ENCODE peak calls at places on chromosomes 4 and X, in nine cellular contexts. F is aorta; Q is CD8-positive, alpha-beta memory T cell; J is hepatocyte; P is body of pancreas; Y is heart right ventricle; N is HFF-Myc; L is upper lobe of right lung; V is A549. M is an unnamed sample.

GRCh38 chr4:88148560-88148959 is 9.9 kb downstream of the ABCG2 start:
- DNase-seq in F (no peak), Q (no peak), J (no peak), P (no peak), Y (no peak), N (no peak), L (no peak), V (no peak), M (no peak)

GRCh38 chr4:123616970-123617392 is 220.4 kb downstream of the SPRY1 start:
- DNase-seq in F (no peak), Q (peak), J (peak), P (peak), Y (peak), N (no peak), L (no peak), V (no peak), M (no peak)

GRCh38 chrX:130649738-130650137 is 248.0 kb downstream of the RBMX2 start:
- DNase-seq in F (no peak), Q (no peak), J (no peak), P (no peak), Y (no peak), N (no peak), L (no peak), V (no peak), M (no peak)

GRCh38 chrX:119398974-119399771 is at the start of gene SLC25A43:
- DNase-seq in F (peak), Q (peak), J (peak), P (peak), Y (peak), N (no peak), L (peak), V (peak), M (no peak)

GRCh38 chr4:112759313-112759712 is 122.4 kb downstream of the LARP7 start:
- DNase-seq in F (no peak), Q (no peak), J (no peak), P (no peak), Y (no peak), N (no peak), L (no peak), V (no peak), M (no peak)

GRCh38 chr4:169120624-169121023 is 110.6 kb upstream of the CBR4 start:
- DNase-seq in F (no peak), Q (no peak), J (no peak), P (no peak), Y (no peak), N (no peak), L (no peak), V (no peak), M (no peak)

GRCh38 chr4:158783775-158784174 is 14.9 kb downstream of the FNIP2 start:
- DNase-seq in F (no peak), Q (no peak), J (no peak), P (no peak), Y (no peak), N (no peak), L (no peak), V (no peak), M (no peak)

GRCh38 chrX:107684956-107685385 is 56.7 kb downstream of the PRPS1 start:
- DNase-seq in F (no peak), Q (no peak), J (peak), P (peak), Y (peak), N (peak), L (peak), V (peak), M (peak)

GRCh38 chr4:189278559-189279165 is 662.0 kb upstream of the FRG1 start:
- DNase-seq in F (no peak), Q (no peak), J (no peak), P (no peak), Y (no peak), N (no peak), L (no peak), V (no peak), M (no peak)

GRCh38 chr4:78661923-78662521 is 110.5 kb downstream of the ANXA3 start:
- DNase-seq in F (no peak), Q (no peak), J (peak), P (no peak), Y (no peak), N (no peak), L (no peak), V (peak), M (no peak)

GRCh38 chr4:11843927-11844326 is 415.2 kb upstream of the HS3ST1 start:
- DNase-seq in F (no peak), Q (no peak), J (no peak), P (no peak), Y (no peak), N (no peak), L (no peak), V (no peak), M (no peak)

GRCh38 chrX:124211312-124211942 is 121.0 kb upstream of the TEX13D start:
- DNase-seq in F (no peak), Q (peak), J (peak), P (no peak), Y (no peak), N (no peak), L (no peak), V (peak), M (no peak)

DNA sequence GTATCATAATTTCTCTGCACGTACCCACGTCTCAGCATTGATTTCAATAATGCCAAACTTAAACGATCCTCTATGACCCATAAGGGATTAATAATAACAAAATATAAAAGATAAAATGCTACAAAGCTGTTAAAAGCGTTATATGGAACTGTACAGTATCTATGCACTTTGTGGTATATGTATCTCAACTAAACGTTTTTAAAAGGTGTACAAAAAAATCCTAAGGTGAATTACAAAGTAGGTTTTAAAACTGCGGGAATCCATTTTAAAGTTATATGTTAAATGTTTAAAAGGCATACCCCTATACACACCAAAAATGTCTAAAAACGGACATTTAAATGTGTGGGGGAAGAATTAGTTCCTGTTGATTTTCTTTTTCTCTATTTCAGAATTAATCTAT is 860 bp downstream of the ZNF182 start:
- DNase-seq in F (no peak), Q (no peak), J (no peak), P (no peak), Y (no peak), N (no peak), L (no peak), V (no peak), M (no peak)
- H3K4me3 ChIP-seq in F (no peak), Q (peak), J (peak), P (no peak), Y (peak), N (peak), L (peak), V (peak), M (peak)

GRCh38 chr4:80255374-80256095 is 10.9 kb upstream of the FGF5 start:
- DNase-seq in F (no peak), Q (no peak), J (no peak), P (no peak), Y (no peak), N (no peak), L (no peak), V (no peak), M (no peak)

GRCh38 chr4:80253510-80253909 is 13.0 kb upstream of the FGF5 start:
- DNase-seq in F (no peak), Q (no peak), J (no peak), P (no peak), Y (no peak), N (no peak), L (no peak), V (no peak), M (no peak)

GRCh38 chr4:80254114-80254513 is 12.3 kb upstream of the FGF5 start:
- DNase-seq in F (no peak), Q (no peak), J (no peak), P (no peak), Y (no peak), N (no peak), L (no peak), V (no peak), M (no peak)

GRCh38 chr4:80252953-80253352 is 13.5 kb upstream of the FGF5 start:
- DNase-seq in F (no peak), Q (no peak), J (no peak), P (no peak), Y (no peak), N (no peak), L (no peak), V (no peak), M (no peak)

DNA sequence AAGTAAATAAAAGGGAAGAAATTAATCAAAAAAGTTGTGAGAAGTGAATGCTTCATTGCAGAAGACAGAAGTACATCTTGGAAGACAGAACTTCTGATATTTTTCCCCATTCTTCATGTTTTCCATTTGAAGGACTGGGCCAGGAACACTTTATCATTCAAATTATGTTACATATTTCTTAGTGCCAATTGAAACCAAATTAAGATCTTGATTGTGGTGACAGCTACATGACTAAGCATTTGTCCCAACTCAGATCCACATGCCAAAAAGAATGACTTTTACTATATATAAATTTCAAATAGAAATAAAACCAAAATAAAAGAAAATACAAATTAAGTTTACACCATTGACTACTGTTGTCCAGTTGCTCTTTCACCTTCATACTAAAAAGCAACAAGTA is 14.0 kb upstream of the FGF5 start:
- DNase-seq in F (no peak), Q (no peak), J (no peak), P (no peak), Y (no peak), N (no peak), L (no peak), V (no peak), M (no peak)
- H3K4me3 ChIP-seq in F (no peak), Q (no peak), J (no peak), P (no peak), Y (no peak), N (no peak), L (no peak), V (no peak), M (no peak)

DNA sequence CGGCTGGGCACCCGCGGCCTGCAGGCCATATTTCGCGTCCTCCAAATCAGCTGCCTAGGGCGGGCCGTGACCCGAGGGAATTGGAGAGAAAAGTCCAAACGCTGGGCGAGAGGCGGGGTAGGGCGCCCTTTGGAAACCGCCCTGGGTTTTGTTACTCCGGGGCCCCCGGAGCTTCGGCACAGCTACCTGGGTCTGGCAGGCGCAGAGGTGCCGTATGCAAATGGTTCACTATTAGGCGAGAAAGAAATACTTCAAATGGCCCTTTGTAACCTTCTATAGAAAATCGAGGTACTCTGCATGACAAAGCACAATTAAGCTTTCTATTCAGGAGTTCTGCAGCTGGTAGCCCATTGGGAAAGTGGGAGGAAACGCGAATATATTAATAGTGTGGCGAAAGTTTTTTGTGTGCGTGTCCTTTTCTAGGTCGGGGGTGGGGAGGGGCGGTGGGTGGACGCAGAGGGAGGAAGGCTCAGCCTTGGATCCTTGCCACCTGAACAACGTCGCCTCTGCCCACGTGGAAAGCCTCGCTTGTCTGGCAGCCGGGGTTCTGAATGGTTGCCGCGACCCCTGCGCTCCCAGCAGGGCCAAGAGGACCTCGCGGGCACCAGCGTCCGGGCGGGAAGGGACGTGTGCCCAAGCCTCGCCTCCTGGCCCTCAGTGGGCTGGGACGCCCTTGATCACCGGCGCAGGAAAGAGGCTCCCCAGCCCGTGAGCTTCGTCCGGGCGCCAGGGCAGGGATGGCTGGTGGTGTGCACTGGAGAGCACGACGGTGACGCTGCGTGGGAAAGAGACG is 9.5 kb downstream of the GSX2 start:
- DNase-seq in F (no peak), Q (no peak), J (no peak), P (no peak), Y (no peak), N (no peak), L (no peak), V (no peak), M (no peak)
- H3K4me3 ChIP-seq in F (no peak), Q (no peak), J (no peak), P (no peak), Y (peak), N (no peak), L (no peak), V (no peak), M (no peak)

GRCh38 chr4:56433280-56433679 is 2.1 kb downstream of the PPAT start:
- DNase-seq in F (no peak), Q (no peak), J (no peak), P (no peak), Y (no peak), N (no peak), L (no peak), V (no peak), M (no peak)
- H3K4me3 ChIP-seq in F (no peak), Q (no peak), J (no peak), P (no peak), Y (no peak), N (peak), L (no peak), V (peak), M (peak)

GRCh38 chr4:71006203-71006907 is 12.9 kb downstream of the DCK start:
- DNase-seq in F (no peak), Q (no peak), J (no peak), P (no peak), Y (no peak), N (no peak), L (no peak), V (no peak), M (no peak)
- H3K4me3 ChIP-seq in F (no peak), Q (no peak), J (no peak), P (no peak), Y (no peak), N (no peak), L (no peak), V (no peak), M (no peak)

M was measured in LNCaP clone FGC.